ENCODE peak calls at places on chromosome 10, in five cellular contexts. N, L, K, M and W are unnamed samples.

GRCh38 chr10:2202401-2202800 is 465.1 kb upstream of the ADARB2 start:
- DNase-seq in L (peak), M (peak), K (peak), N (no peak), W (no peak)

GRCh38 chr10:234708-235406 is 99.6 kb downstream of the ZMYND11 start:
- DNase-seq in M (no peak), K (no peak), N (no peak), L (no peak), W (no peak)

GRCh38 chr10:130745831-130746230 is 565.7 kb downstream of the TCERG1L start:
- DNase-seq in K (no peak), L (peak), M (no peak), N (no peak), W (peak)

GRCh38 chr10:62584216-62584615 is 210.0 kb downstream of the ZNF365 start:
- DNase-seq in N (no peak), M (peak), K (no peak), L (no peak), W (no peak)

GRCh38 chr10:11017575-11018425 is at the start of gene CELF2:
- DNase-seq in K (peak), M (no peak), L (peak), N (no peak), W (peak)

GRCh38 chr10:103592186-103593021 is 98.9 kb downstream of the NEURL1 start:
- DNase-seq in N (no peak), L (peak), M (no peak), K (peak), W (no peak)

GRCh38 chr10:62779487-62780248 is 24.9 kb upstream of the ADO start:
- DNase-seq in K (no peak), N (no peak), M (peak), L (no peak), W (no peak)

GRCh38 chr10:21523557-21524008 is 1.9 kb downstream of the SKIDA1 start:
- DNase-seq in K (no peak), N (no peak), M (no peak), L (peak), W (no peak)

GRCh38 chr10:66928000-66928770 is 2.3 kb downstream of the LRRTM3 start:
- DNase-seq in L (peak), M (no peak), K (peak), N (no peak), W (no peak)

GRCh38 chr10:5817322-5818047 is 4.3 kb upstream of the GDI2 start:
- DNase-seq in L (no peak), M (no peak), N (no peak), K (no peak), W (peak)

GRCh38 chr10:32985781-32986350 is 27.8 kb upstream of the ITGB1 start:
- DNase-seq in M (peak), L (no peak), K (no peak), N (no peak), W (no peak)

GRCh38 chr10:122362621-122363020 is 11.9 kb upstream of the PLEKHA1 start:
- DNase-seq in N (no peak), L (no peak), K (no peak), M (peak), W (no peak)

GRCh38 chr10:102375250-102375649 is 20.3 kb upstream of the NFKB2 start:
- DNase-seq in L (peak), N (no peak), M (no peak), K (peak), W (no peak)

GRCh38 chr10:100568937-100569336 is 33.2 kb downstream of the HIF1AN start:
- DNase-seq in K (peak), L (no peak), M (no peak), N (no peak), W (no peak)

GRCh38 chr10:93077860-93078337 is 4.2 kb downstream of the CYP26A1 start:
- DNase-seq in K (no peak), L (no peak), N (no peak), M (no peak), W (no peak)

GRCh38 chr10:63414481-63415260 is 51.1 kb downstream of the JMJD1C start:
- DNase-seq in M (no peak), N (no peak), L (no peak), K (no peak), W (no peak)

GRCh38 chr10:31126593-31126992 is 94.9 kb upstream of the ZNF438 start:
- DNase-seq in M (no peak), L (no peak), K (no peak), N (no peak), W (no peak)

GRCh38 chr10:29595636-29596225 is 39.0 kb downstream of the SVIL start:
- DNase-seq in N (no peak), M (peak), K (no peak), L (no peak), W (no peak)

GRCh38 chr10:133123050-133123745 is 35.5 kb downstream of the ADGRA1 start:
- DNase-seq in L (peak), N (no peak), M (no peak), K (no peak), W (peak)

GRCh38 chr10:59905066-59905734 is 1.2 kb downstream of the CCDC6 start:
- DNase-seq in L (peak), N (no peak), M (peak), K (peak), W (peak)

GRCh38 chr10:127278001-127278400 is 81.6 kb upstream of the INSYN2A start:
- DNase-seq in M (no peak), N (no peak), K (no peak), L (no peak), W (no peak)
- TF ChIP-seq CTCF in M (no peak), N (no peak), K (peak), L (no peak), W (no peak)

GRCh38 chr10:13969792-13970140 is 361.0 kb downstream of the FRMD4A start:
- DNase-seq in N (no peak), K (no peak), L (no peak), M (peak), W (no peak)
- H3K9ac ChIP-seq in N (no peak), K (no peak), L (no peak), M (no peak), W (no peak)

GRCh38 chr10:123995082-123995460 is 98.3 kb downstream of the CHST15 start:
- DNase-seq in L (no peak), M (no peak), K (no peak), N (no peak), W (peak)
- H3K27ac ChIP-seq in L (no peak), M (peak), K (no peak), N (peak), W (no peak)

GRCh38 chr10:71431216-71431944 is 34.7 kb downstream of the CDH23 start:
- DNase-seq in N (no peak), K (no peak), M (no peak), L (peak), W (peak)

GRCh38 chr10:71429929-71430328 is 33.2 kb downstream of the CDH23 start:
- DNase-seq in K (peak), N (no peak), M (no peak), L (peak), W (peak)

GRCh38 chr10:71433983-71434744 is 37.4 kb downstream of the CDH23 start:
- DNase-seq in L (peak), M (no peak), N (no peak), K (peak), W (no peak)

GRCh38 chr10:71433116-71433982 is 36.6 kb downstream of the CDH23 start:
- DNase-seq in K (peak), N (no peak), M (no peak), L (peak), W (no peak)

GRCh38 chr10:71431945-71432905 is 35.5 kb downstream of the CDH23 start:
- DNase-seq in N (no peak), L (peak), K (peak), M (no peak), W (peak)
- TF ChIP-seq CTCF in N (no peak), L (peak), K (peak), M (no peak), W (no peak)

GRCh38 chr10:126663880-126664279 is 6.6 kb downstream of the C10orf90 start:
- DNase-seq in N (no peak), M (peak), L (no peak), K (no peak), W (no peak)
- H3K9ac ChIP-seq in N (no peak), M (no peak), L (no peak), K (no peak), W (no peak)

DNA sequence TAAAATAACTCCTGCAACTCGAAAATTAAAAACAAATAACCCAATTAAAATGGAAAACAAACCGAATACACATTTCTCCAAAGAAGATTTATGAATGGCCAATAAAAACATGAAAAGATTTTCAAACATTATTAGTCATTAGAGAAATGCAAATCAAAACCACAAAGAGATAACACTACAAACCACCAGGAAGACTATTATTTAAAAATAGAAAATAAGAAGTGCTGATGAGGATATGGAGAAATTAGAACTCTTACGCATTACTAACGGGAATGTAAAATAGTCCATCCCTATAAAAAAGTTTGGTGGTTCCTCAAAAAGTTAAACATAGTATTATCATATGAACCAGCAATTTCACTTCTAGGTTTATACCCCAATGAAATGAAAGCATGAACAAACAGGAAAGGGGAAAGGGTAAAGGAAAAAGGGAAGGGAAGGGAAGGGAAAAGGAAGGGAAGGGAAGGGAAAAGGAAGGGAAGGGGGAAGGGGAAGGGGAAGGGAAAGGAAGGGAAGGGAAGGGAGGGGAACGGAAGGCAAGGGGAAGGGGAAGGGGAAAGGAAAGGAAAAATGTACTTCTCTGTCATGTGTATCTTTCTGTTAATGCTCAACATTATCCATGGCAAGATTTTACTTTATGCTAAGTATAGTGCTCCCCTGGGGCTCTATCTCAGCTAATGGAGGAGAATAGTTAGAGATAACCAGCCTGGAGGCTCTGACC is 125.3 kb upstream of the RSU1 start:
- DNase-seq in L (no peak), N (no peak), M (no peak), K (no peak), W (no peak)
- H3K27ac ChIP-seq in L (no peak), N (no peak), M (no peak), K (no peak), W (no peak)